ENCODE peak calls at places on chromosomes 7 and 10, in six cellular contexts. I, R, S, M, J and W are unnamed samples.

GRCh38 chr10:88828310-88828709 is 23.3 kb downstream of the ANKRD22 start:
- DNase-seq in I (no peak), R (peak), S (no peak), M (no peak), J (no peak), W (no peak)

GRCh38 chr7:36670585-36671431 is 53.5 kb downstream of the AOAH start:
- DNase-seq in I (peak), R (peak), S (peak), M (no peak), J (peak), W (peak)

GRCh38 chr7:12111461-12112405 is 99.4 kb upstream of the TMEM106B start:
- DNase-seq in I (peak), R (no peak), S (peak), M (peak), J (peak), W (peak)

GRCh38 chr7:2521952-2522591 is 2.5 kb downstream of the LFNG start:
- DNase-seq in I (no peak), R (no peak), S (peak), M (no peak), J (peak), W (no peak)

GRCh38 chr7:159145544-159145891 is 851 bp upstream of the VIPR2 start:
- DNase-seq in I (no peak), R (no peak), S (no peak), M (no peak), J (no peak), W (no peak)

GRCh38 chr7:157399086-157399687 is 62.4 kb downstream of the DNAJB6 start:
- DNase-seq in I (no peak), R (no peak), S (peak), M (no peak), J (no peak), W (no peak)

GRCh38 chr10:11017575-11018425 is at the start of gene CELF2:
- DNase-seq in I (peak), R (no peak), S (peak), M (peak), J (peak), W (peak)

GRCh38 chr10:110817614-110818013 is 54.1 kb upstream of the PDCD4 start:
- DNase-seq in I (no peak), R (no peak), S (no peak), M (no peak), J (no peak), W (no peak)

GRCh38 chr7:154578351-154578750 is 424.6 kb downstream of the PAXIP1 start:
- DNase-seq in I (no peak), R (no peak), S (no peak), M (no peak), J (no peak), W (no peak)

GRCh38 chr7:73703985-73704639 is 15.4 kb downstream of the STX1A start:
- DNase-seq in I (peak), R (peak), S (peak), M (peak), J (peak), W (peak)

GRCh38 chr7:35036361-35037171 is 719 bp downstream of the DPY19L1 start:
- DNase-seq in I (peak), R (peak), S (peak), M (no peak), J (peak), W (peak)
- H4K8ac ChIP-seq in I (no peak), R (no peak), S (peak), M (peak), J (no peak), W (no peak)

DNA sequence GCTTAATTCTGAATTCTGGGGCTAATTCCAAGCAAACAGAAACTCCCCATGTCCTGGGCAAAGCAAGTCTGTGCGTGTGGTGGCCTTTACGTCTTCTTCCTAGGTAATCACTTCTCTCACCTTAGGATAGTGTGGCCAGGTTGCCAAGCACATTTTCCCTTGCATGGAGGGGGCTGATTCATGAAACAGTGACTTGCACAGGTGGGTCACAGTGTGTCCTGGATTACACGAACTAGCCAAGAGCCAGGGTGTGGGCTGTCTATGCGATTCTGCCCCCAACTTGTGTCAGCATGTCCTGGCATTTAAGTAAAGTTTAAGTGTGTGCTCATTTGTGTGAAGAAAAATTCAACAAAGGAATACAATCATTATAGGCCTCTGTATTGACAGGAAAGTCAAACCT is 18.5 kb upstream of the SEM1 start:
- DNase-seq in I (no peak), R (no peak), S (no peak), M (no peak), J (no peak), W (no peak)
- H3K18ac ChIP-seq in I (no peak), R (no peak), S (no peak), M (no peak), J (no peak), W (no peak)

GRCh38 chr10:91883549-91884542 is 25.4 kb downstream of the FGFBP3 start:
- DNase-seq in I (peak), R (peak), S (peak), M (no peak), J (peak), W (peak)

GRCh38 chr10:91880310-91880709 is 29.0 kb downstream of the FGFBP3 start:
- DNase-seq in I (no peak), R (no peak), S (peak), M (no peak), J (peak), W (peak)

GRCh38 chr10:91887075-91887899 is 22.0 kb downstream of the FGFBP3 start:
- DNase-seq in I (peak), R (no peak), S (peak), M (peak), J (peak), W (peak)

GRCh38 chr10:91887900-91888225 is 21.4 kb downstream of the FGFBP3 start:
- DNase-seq in I (no peak), R (no peak), S (no peak), M (no peak), J (no peak), W (no peak)

DNA sequence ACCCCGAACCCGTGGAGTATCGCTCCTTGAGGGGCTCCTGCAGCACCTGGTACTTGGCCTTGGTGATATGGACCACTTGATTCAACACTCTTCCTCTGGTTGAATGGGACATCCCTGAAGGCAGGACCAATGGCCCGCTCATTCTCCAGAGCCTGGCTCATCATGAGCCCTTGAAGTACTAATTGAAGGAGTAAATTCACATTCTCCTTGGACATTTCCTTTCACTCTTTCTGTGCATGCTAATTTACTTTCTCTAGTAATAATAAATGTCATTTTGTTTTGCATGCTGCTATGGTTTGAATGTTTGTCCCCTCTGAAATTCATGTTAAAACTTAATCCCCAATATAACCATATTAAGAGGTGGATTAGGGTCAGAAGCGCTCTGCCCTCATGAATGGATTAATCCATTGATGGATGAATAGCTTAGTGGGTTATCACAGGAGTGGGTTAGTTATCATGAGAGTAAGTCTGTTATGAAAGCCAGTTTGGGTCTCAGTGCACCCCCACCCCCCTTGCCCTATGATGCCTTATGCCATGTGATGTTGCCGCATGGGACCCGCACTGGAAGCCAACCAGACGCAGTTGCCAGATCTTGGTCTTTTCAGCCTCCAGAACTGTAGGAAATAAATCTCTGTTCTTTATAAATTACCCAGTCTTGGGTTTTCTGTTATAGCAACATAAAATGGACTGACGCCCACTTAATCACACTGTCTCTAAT is 23.8 kb downstream of the FGFBP3 start:
- DNase-seq in I (no peak), R (no peak), S (no peak), M (no peak), J (no peak), W (no peak)
- H4K91ac ChIP-seq in I (no peak), R (no peak), S (peak), M (peak), J (no peak), W (no peak)

DNA sequence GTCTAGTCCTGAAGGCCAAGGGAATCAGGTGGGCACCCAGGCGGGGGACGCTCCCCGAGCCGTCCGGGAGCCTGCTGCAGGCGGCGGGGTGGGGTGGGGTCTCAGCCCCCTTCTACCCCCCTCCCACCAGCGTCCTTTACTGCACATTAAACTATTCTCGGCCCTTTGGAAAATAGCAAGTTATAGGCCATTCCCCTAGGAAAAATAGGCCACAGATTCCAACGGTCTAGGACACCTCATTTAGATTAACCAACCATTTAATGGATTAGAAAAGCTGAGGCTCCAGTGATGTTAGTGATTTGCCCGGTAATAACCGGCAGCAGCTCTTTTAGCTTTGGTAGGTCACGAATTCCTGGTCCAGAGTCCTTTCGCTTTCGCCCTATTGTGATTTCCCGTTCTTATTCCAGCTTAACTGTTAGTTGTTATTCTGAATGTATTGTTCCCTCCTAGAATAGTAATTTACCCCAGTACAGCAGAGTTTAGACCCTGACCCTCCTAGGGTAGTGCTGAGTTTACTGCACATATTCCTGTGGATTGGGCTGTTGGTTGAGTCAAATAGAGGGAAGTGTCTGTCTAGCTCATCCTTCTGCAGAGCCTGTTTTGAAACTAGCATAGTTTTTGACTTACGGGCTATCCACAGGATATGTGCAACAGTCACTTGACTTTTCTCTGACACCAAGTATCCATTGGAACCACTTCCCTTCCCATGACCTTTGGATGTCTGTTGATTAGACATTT is 721 bp downstream of the GSTO1 start:
- DNase-seq in I (no peak), R (peak), S (peak), M (no peak), J (peak), W (no peak)
- H4K8ac ChIP-seq in I (no peak), R (peak), S (peak), M (no peak), J (peak), W (no peak)

GRCh38 chr10:13894412-13895093 is 307.8 kb downstream of the PRPF18 start:
- DNase-seq in I (no peak), R (peak), S (peak), M (no peak), J (no peak), W (no peak)
- H3K18ac ChIP-seq in I (no peak), R (no peak), S (no peak), M (peak), J (peak), W (no peak)

GRCh38 chr10:70907619-70908425 is 19.5 kb upstream of the PCBD1 start:
- DNase-seq in I (no peak), R (no peak), S (no peak), M (no peak), J (no peak), W (no peak)
- H4K91ac ChIP-seq in I (no peak), R (no peak), S (no peak), M (no peak), J (no peak), W (no peak)

DNA sequence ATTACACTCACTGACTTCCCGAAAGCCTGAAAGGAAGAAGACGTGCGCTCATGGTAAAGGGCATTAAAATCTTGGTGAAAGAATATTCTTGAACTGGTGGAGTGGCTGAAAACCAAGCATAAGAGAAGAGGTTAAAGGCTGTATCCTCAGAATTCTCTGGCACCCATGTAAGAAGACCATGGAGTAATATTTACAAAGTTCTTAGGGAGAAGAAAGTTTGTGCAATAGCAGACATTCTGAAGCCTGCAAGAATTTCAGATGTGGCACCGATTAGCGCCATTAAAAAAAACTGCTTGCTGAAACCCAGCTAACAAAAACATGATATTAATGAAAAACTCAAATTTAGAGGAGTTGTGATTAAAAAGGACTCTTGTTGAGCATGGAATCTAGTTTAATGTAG is 44.1 kb downstream of the C1GALT1 start:
- DNase-seq in I (no peak), R (no peak), S (no peak), M (no peak), J (no peak), W (no peak)
- H4K8ac ChIP-seq in I (no peak), R (no peak), S (no peak), M (no peak), J (no peak), W (no peak)

GRCh38 chr10:43136995-43137700 is 1.1 kb upstream of the CSGALNACT2 start:
- DNase-seq in I (no peak), R (peak), S (peak), M (no peak), J (no peak), W (no peak)
- H3K18ac ChIP-seq in I (no peak), R (peak), S (peak), M (no peak), J (peak), W (peak)

DNA sequence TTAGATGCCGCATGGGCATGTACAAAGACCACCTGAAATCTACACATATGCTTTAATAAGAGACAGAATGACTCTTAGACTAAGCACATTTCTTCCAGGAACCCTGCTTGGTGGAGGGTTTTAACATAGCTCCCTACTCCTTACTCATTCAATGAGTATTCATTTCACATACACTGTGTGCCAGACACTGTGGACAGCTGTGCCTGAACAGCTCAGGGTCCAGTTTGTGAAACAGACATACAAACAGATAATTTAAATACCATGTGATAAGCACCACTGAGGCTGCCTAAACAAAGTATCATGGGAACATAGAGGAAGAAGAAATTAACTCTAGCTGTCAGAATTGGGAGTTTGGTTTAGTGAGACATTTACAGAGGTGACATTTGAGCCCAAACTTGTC is 65.2 kb upstream of the ITPRID1 start:
- DNase-seq in I (no peak), R (no peak), S (no peak), M (no peak), J (no peak), W (no peak)
- H4K91ac ChIP-seq in I (no peak), R (no peak), S (no peak), M (no peak), J (no peak), W (no peak)